ENCODE peak calls at places on chromosomes 13 and 19, in four cellular contexts. C is K562, P is HepG2, S is GM12878. Q is an unnamed sample.

GRCh38 chr13:51697181-51697580 is 106.8 kb downstream of the DHRS12 start:
- DNase-seq in C (no peak), P (no peak), S (no peak), Q (no peak)

GRCh38 chr13:59823495-59823894 is 340.2 kb downstream of the DIAPH3 start:
- DNase-seq in S (no peak), C (no peak), P (no peak), Q (no peak)

GRCh38 chr19:19613456-19613855 is 5.0 kb downstream of the PBX4 start:
- DNase-seq in C (no peak), P (no peak), S (no peak), Q (no peak)

GRCh38 chr13:97334690-97335089 is 99.3 kb upstream of the RAP2A start:
- DNase-seq in P (no peak), S (no peak), C (no peak), Q (no peak)

GRCh38 chr19:14023404-14024235 is 4.3 kb upstream of the RLN3 start:
- DNase-seq in S (no peak), C (peak; percentile 67), P (peak; percentile 85), Q (peak; percentile 62)

GRCh38 chr13:34155931-34156607 is 338.1 kb downstream of the RFC3 start:
- DNase-seq in P (no peak), S (no peak), C (no peak), Q (no peak)

GRCh38 chr13:113802090-113802531 is 43.1 kb downstream of the TMEM255B start:
- DNase-seq in P (peak; percentile 13), S (no peak), C (peak; percentile 27), Q (no peak)

GRCh38 chr19:44002212-44002565 is 568 bp upstream of the ZNF230 start:
- DNase-seq in S (no peak), C (peak; percentile 11), P (no peak), Q (no peak)

GRCh38 chr19:37303591-37304171 is 67.2 kb upstream of the ZNF527 start:
- DNase-seq in P (no peak), C (no peak), S (no peak), Q (no peak)

GRCh38 chr19:5067666-5068065 is 98.8 kb downstream of the KDM4B start:
- DNase-seq in S (no peak), C (no peak), P (no peak), Q (no peak)

GRCh38 chr13:85698236-85698635 is 101.0 kb downstream of the SLITRK6 start:
- DNase-seq in C (no peak), P (no peak), S (no peak), Q (no peak)

GRCh38 chr19:17555929-17556813 is 722 bp downstream of the COLGALT1 start:
- DNase-seq in C (peak; percentile 59), P (no peak), S (no peak), Q (no peak)

GRCh38 chr13:101730420-101731000 is 278.0 kb downstream of the ITGBL1 start:
- DNase-seq in P (no peak), C (no peak), S (no peak), Q (no peak)

GRCh38 chr13:99698010-99698815 is 196.9 kb downstream of the TM9SF2 start:
- DNase-seq in P (no peak), C (no peak), S (no peak), Q (no peak)

GRCh38 chr13:27288397-27288796 is 17.8 kb downstream of the RASL11A start:
- DNase-seq in P (no peak), S (no peak), C (no peak), Q (no peak)

GRCh38 chr13:20118268-20119140 is 42.3 kb downstream of the GJA3 start:
- DNase-seq in S (no peak), C (peak; percentile 83), P (no peak), Q (peak; percentile 11)

GRCh38 chr19:3798137-3798536 is 12.0 kb upstream of the MATK start:
- DNase-seq in S (no peak), P (no peak), C (no peak), Q (no peak)

GRCh38 chr19:3803114-3803888 is 17.1 kb upstream of the MATK start:
- DNase-seq in C (no peak), S (no peak), P (no peak), Q (no peak)

GRCh38 chr19:3803986-3804385 is 17.8 kb upstream of the MATK start:
- DNase-seq in P (no peak), S (no peak), C (no peak), Q (no peak)

GRCh38 chr19:3804429-3804828 is 18.2 kb upstream of the MATK start:
- DNase-seq in S (no peak), C (no peak), P (no peak), Q (no peak)

DNA sequence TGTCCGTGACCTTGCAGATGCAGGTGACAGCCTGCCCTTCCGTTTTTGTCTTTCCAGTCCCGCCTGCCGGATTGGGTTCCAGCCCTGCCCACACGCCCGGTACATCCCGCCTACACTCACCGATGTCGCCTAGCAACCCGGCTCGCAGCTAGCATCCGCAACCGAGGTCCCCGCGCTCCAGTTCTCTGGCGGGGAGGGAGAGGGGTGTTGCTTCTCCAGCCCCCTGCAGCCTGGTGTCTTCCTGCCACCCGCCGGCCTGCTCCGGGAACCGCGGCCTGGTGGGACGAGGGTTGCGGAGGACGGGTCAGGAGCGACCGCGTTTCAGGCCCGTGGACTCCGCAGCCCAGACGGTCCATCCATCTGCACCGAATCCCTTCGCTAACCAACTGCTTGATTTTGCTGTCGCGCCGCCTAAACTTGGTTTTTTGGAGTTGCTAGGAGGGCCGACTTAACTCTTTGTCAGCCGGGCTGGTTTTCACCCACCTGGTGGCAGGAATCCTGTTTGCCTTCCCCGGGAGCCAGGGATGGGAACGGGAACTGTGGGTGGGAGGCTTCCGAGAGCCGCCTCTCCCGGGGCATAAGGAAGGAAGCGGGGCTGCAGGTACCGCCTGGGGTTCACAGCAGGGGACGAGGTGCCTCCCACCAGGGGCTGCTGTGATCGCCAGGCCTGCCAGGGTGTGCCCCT is 15.4 kb upstream of the MATK start:
- DNase-seq in P (no peak), C (peak; percentile 53), S (no peak), Q (no peak)
- TF ChIP-seq TARDBP in P (no peak), C (no peak), S (no peak), Q (no peak)

GRCh38 chr13:72457151-72457550 is 270.3 kb downstream of the MZT1 start:
- DNase-seq in S (no peak), C (no peak), P (no peak), Q (no peak)

GRCh38 chr13:72463561-72463960 is 263.9 kb downstream of the MZT1 start:
- DNase-seq in P (no peak), C (no peak), S (no peak), Q (peak; percentile 46)

GRCh38 chr13:72458701-72459100 is 268.7 kb downstream of the MZT1 start:
- DNase-seq in C (no peak), S (no peak), P (no peak), Q (no peak)

DNA sequence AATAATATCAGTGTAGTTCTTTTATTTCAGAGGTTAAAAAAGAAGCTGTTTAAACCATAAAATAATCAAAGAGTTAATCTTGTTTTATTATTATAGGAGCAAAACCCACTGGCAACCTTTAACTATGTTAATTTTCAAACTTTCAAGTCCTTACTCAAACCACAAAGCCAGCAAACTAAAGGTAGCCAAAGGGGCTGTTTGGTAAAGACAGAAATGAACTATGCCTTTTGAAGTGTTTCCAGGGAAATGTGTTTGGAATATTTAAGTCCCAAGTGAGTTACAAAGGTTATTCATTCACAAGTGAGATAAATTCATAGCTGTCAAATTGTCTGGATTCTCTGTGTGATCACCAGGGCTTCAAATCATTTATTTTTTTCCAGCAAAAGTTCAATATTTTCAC is 264.7 kb downstream of the MZT1 start:
- DNase-seq in P (no peak), C (no peak), S (no peak), Q (no peak)
- TF ChIP-seq TARDBP in P (no peak), C (no peak), S (no peak), Q (no peak)

DNA sequence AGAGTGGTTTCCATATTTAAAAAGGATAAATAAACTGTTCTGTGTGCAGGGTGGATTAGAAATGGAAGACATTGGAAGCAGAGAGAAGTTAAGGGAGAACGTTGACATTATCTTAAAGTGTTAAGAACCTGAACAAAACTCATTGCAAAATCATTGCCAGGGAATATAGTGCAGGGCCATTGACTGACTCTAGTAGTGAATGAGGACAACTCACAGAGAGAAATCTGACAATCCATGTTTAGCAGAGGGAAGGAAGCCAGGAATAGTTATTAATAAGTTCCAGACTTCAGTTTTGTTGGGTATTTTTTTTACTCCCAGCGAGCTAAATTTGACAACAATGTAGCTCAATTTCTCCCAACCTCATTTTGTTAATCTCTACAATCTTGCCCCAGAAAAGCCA is 554.8 kb upstream of the GPC6 start:
- DNase-seq in S (no peak), C (no peak), P (no peak), Q (no peak)
- TF ChIP-seq TARDBP in S (no peak), C (no peak), P (no peak), Q (no peak)

DNA sequence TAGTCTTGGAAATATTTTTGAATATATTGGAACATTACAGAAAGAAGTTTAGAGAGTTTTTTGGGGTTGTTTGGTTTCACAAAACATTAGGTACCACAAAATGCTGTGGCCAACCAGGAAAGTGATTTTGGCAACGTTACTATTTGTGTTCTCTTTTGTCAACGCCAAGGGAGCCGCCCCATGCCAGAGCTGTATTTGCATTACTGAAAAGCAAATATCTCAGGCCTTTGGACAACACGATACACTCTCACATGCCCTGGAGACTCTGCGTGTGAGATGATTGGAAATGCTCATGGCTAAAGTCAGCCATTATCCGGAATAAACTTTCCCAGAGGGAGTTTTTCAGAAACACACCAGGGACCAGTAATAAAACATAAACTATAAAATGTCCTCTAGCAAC is 324.6 kb downstream of the SHISA2 start:
- DNase-seq in S (no peak), P (no peak), C (no peak), Q (no peak)
- TF ChIP-seq TARDBP in S (no peak), P (no peak), C (no peak), Q (no peak)

GRCh38 chr19:47226426-47227346 is 4.3 kb downstream of the BBC3 start:
- DNase-seq in S (peak; percentile 57), P (peak; percentile 89), C (peak; percentile 56), Q (no peak)
- TF ChIP-seq TARDBP in S (no peak), P (peak; percentile 20), C (no peak), Q (peak; percentile 36)

GRCh38 chr19:46181386-46181774 is 33.3 kb downstream of the IGFL2 start:
- DNase-seq in S (no peak), C (no peak), P (no peak), Q (no peak)
- TF ChIP-seq TARDBP in S (no peak), C (no peak), P (no peak), Q (no peak)

GRCh38 chr13:40401911-40402776 is 264.3 kb downstream of the FOXO1 start:
- DNase-seq in C (peak; percentile 25), P (peak; percentile 88), S (peak; percentile 74), Q (peak; percentile 19)

GRCh38 chr13:40404407-40404806 is 262.0 kb downstream of the FOXO1 start:
- DNase-seq in P (no peak), S (no peak), C (no peak), Q (no peak)

GRCh38 chr13:40403509-40404241 is 262.8 kb downstream of the FOXO1 start:
- DNase-seq in P (no peak), C (no peak), S (no peak), Q (no peak)

GRCh38 chr13:40404967-40405716 is 261.3 kb downstream of the FOXO1 start:
- DNase-seq in C (no peak), S (no peak), P (no peak), Q (no peak)

DNA sequence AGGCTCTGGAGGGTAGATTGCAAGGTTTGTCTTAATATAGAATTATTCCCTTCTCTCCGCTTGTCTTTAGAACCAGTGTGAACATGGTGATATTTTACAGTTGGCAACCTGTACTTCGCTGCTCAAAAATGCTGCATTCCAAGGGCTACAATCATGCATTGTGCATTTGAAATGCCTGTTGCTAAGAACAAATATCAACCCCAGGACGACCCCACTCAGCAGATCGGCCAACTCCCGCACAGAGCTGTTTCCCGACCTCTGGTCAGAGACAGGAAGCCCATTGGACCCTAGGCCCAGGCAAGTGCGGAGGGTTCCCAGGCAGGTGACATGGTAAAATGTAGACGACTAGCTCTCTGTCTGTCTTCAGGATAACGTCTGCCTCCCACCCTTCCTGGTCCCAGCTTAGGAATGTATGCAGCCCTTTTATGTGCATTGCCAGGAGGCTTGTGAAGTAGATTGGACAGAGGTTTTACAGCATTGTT is 263.5 kb downstream of the FOXO1 start:
- DNase-seq in P (peak; percentile 71), C (no peak), S (no peak), Q (no peak)
- TF ChIP-seq TARDBP in P (no peak), C (no peak), S (no peak), Q (no peak)

Q was measured in HEK293T.